ENCODE peak calls at places on chromosomes 7 and 10, in eight cellular contexts. L is BJ, P is kidney, U is osteocyte, J is A549, S is breast epithelium, H is GM12864, X is Calu3. V is an unnamed sample.

GRCh38 chr7:85950871-85951270 is 692.8 kb upstream of the GRM3 start:
- DNase-seq in L (no peak), P (no peak), U (no peak), J (no peak), S (no peak), H (no peak), X (no peak), V (no peak)

GRCh38 chr7:44282601-44283171 is 42.7 kb downstream of the CAMK2B start:
- DNase-seq in L (no peak), P (peak; percentile 58), U (no peak), J (no peak), S (peak; percentile 35), H (no peak), X (no peak), V (no peak)

GRCh38 chr7:146681487-146681886 is 564.9 kb downstream of the CNTNAP2 start:
- DNase-seq in L (no peak), P (no peak), U (no peak), J (no peak), S (no peak), H (no peak), X (no peak), V (no peak)

GRCh38 chr10:112565434-112566053 is 118.5 kb downstream of the VTI1A start:
- DNase-seq in L (no peak), P (no peak), U (no peak), J (peak; percentile 81), S (no peak), H (no peak), X (peak; percentile 49), V (peak; percentile 46)

GRCh38 chr7:232571-233455 is 40.4 kb downstream of the FAM20C start:
- DNase-seq in L (peak; percentile 36), P (no peak), U (no peak), J (no peak), S (no peak), H (no peak), X (no peak), V (no peak)

GRCh38 chr7:108000875-108001758 is 1.8 kb downstream of the LAMB1 start:
- DNase-seq in L (no peak), P (peak; percentile 78), U (no peak), J (peak; percentile 83), S (no peak), H (no peak), X (no peak), V (peak; percentile 13)

GRCh38 chr10:126350216-126350992 is 37.9 kb downstream of the ADAM12 start:
- DNase-seq in L (peak; percentile 58), P (peak; percentile 90), U (no peak), J (peak; percentile 55), S (no peak), H (no peak), X (peak; percentile 6), V (no peak)

GRCh38 chr7:61576-62360 is 130.6 kb upstream of the FAM20C start:
- DNase-seq in L (no peak), P (peak; percentile 35), U (no peak), J (no peak), S (no peak), H (no peak), X (no peak), V (no peak)

GRCh38 chr10:103278862-103279298 is 1.9 kb downstream of the INA start:
- DNase-seq in L (no peak), P (no peak), U (no peak), J (peak; percentile 60), S (no peak), H (no peak), X (peak; percentile 20), V (peak; percentile 57)

GRCh38 chr7:117129538-117129955 is 176.2 kb downstream of the ST7 start:
- DNase-seq in L (no peak), P (no peak), U (no peak), J (no peak), S (no peak), H (no peak), X (no peak), V (no peak)

GRCh38 chr7:70565723-70566122 is 566.2 kb upstream of the GALNT17 start:
- DNase-seq in L (no peak), P (no peak), U (no peak), J (no peak), S (no peak), H (no peak), X (no peak), V (no peak)

GRCh38 chr10:118035358-118036031 is 11.2 kb downstream of the RAB11FIP2 start:
- DNase-seq in L (no peak), P (no peak), U (no peak), J (no peak), S (no peak), H (no peak), X (no peak), V (no peak)

GRCh38 chr10:32065871-32066270 is 9.6 kb upstream of the KIF5B start:
- DNase-seq in L (no peak), P (no peak), U (no peak), J (peak; percentile 45), S (no peak), H (no peak), X (no peak), V (no peak)

GRCh38 chr7:92255308-92255707 is 9.5 kb downstream of the ANKIB1 start:
- DNase-seq in L (peak; percentile 25), P (no peak), U (no peak), J (no peak), S (no peak), H (no peak), X (no peak), V (no peak)

GRCh38 chr10:84076047-84076388 is 63.3 kb upstream of the GHITM start:
- DNase-seq in L (peak; percentile 73), P (no peak), U (no peak), J (no peak), S (no peak), H (no peak), X (no peak), V (no peak)

GRCh38 chr7:152968003-152968402 is 208.5 kb downstream of the ACTR3B start:
- DNase-seq in L (no peak), P (no peak), U (no peak), J (no peak), S (no peak), H (no peak), X (no peak), V (no peak)

DNA sequence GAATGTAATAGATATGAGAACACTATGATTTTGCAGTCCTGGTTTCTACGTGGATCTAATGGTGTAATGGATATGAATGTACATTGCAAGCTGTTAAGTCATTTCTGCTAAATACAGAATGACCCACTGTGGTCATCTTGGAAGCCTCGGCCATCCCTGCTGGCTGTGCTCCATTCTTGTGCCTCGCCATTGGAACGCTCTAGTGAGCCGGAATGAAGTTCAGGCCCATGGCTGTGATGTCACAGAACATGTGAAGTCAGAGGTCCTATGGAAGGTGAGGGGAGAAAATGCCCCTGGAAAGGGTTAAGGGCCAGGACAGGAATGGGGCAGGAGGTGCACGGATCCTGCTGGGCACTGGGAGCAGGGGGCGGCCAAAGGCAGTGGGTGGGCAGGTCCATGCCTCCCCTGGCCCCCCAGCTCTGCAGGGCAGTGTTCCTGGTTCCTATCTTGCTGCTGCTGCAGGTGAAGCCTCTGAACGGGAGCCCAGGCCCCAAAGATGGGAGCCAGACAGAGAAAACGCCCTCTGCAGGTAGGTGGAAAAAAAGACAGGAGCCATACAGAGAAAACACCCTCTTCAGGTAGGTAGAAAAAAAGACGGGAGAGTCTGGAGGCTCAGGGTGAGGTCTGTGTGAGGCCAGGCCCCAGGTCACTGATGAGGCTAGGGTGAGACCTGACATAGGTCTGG is at the start of gene LLCFC1:
- DNase-seq in L (no peak), P (no peak), U (no peak), J (peak; percentile 9), S (no peak), H (no peak), X (peak; percentile 38), V (no peak)
- TF ChIP-seq CTCF in L (no peak), P (no peak), U (no peak), J (no peak), S (peak; percentile 51), H (peak; percentile 41), X (peak; percentile 67), V (peak; percentile 52)

GRCh38 chr7:103439661-103440060 is 6.3 kb downstream of the SLC26A5 start:
- DNase-seq in L (no peak), P (no peak), U (no peak), J (no peak), S (no peak), H (no peak), X (no peak), V (no peak)
- TF ChIP-seq CTCF in L (no peak), P (no peak), U (no peak), J (no peak), S (no peak), H (no peak), X (no peak), V (no peak)

GRCh38 chr10:101018600-101019439 is 12.1 kb downstream of the PDZD7 start:
- DNase-seq in L (no peak), P (peak; percentile 91), U (peak; percentile 94), J (peak; percentile 82), S (peak; percentile 68), H (no peak), X (peak; percentile 88), V (peak; percentile 85)
- TF ChIP-seq CTCF in L (peak; percentile 86), P (peak; percentile 65), U (peak; percentile 83), J (peak; percentile 78), S (peak; percentile 47), H (peak; percentile 70), X (peak; percentile 59), V (peak; percentile 82)

GRCh38 chr7:135100856-135101255 is 47.0 kb upstream of the TMEM140 start:
- DNase-seq in L (peak; percentile 6), P (no peak), U (no peak), J (no peak), S (no peak), H (no peak), X (no peak), V (no peak)
- TF ChIP-seq CTCF in L (no peak), P (no peak), U (no peak), J (no peak), S (no peak), H (no peak), X (no peak), V (no peak)

GRCh38 chr7:98913612-98914011 is 35.3 kb downstream of the TRRAP start:
- DNase-seq in L (peak; percentile 15), P (no peak), U (no peak), J (no peak), S (no peak), H (no peak), X (no peak), V (no peak)
- TF ChIP-seq CTCF in L (peak; percentile 17), P (no peak), U (peak; percentile 45), J (peak; percentile 14), S (no peak), H (no peak), X (no peak), V (no peak)

GRCh38 chr10:11261143-11261542 is 243.5 kb downstream of the CELF2 start:
- DNase-seq in L (no peak), P (no peak), U (no peak), J (no peak), S (no peak), H (no peak), X (no peak), V (no peak)
- TF ChIP-seq CTCF in L (no peak), P (no peak), U (no peak), J (no peak), S (no peak), H (no peak), X (no peak), V (no peak)

GRCh38 chr7:145643981-145644380 is 472.6 kb upstream of the CNTNAP2 start:
- DNase-seq in L (no peak), P (no peak), U (no peak), J (no peak), S (no peak), H (no peak), X (no peak), V (no peak)
- TF ChIP-seq CTCF in L (no peak), P (no peak), U (no peak), J (no peak), S (no peak), H (no peak), X (no peak), V (no peak)

V was measured in progenitor cell of endocrine pancreas.